ENCODE peak calls at places on chromosomes 4 and X, in eight cellular contexts. One of them, this sample, is unnamed. For H3K9me2, the result is how much of the 10 kb centered on the place peaks cover.

GRCh38 chrX:133249659-133250058 is 31.5 kb upstream of the TFDP3 start:
- DNase-seq in GM23248: peak
- DNase-seq in HCT116: no peak
- DNase-seq in SK-N-SH: peak
- DNase-seq in OCI-LY7: no peak
- DNase-seq in MM.1S: peak
- DNase-seq in hepatocyte: no peak
- DNase-seq in PC-3: peak
- DNase-seq in this sample: peak

GRCh38 chr4:173301518-173302201 is 32.5 kb downstream of the HMGB2 start:
- DNase-seq in MM.1S: peak
- DNase-seq in hepatocyte: peak
- DNase-seq in OCI-LY7: peak
- DNase-seq in GM23248: peak
- DNase-seq in HCT116: peak
- DNase-seq in PC-3: peak
- DNase-seq in SK-N-SH: peak
- DNase-seq in this sample: peak

GRCh38 chr4:154590329-154591006 is at the start of gene FGA:
- DNase-seq in SK-N-SH: no peak
- DNase-seq in HCT116: no peak
- DNase-seq in MM.1S: no peak
- DNase-seq in OCI-LY7: no peak
- DNase-seq in hepatocyte: peak
- DNase-seq in GM23248: no peak
- DNase-seq in PC-3: no peak
- DNase-seq in this sample: no peak

GRCh38 chrX:48927125-48927524 is 8.3 kb upstream of the PIM2 start:
- DNase-seq in SK-N-SH: no peak
- DNase-seq in OCI-LY7: no peak
- DNase-seq in hepatocyte: no peak
- DNase-seq in GM23248: no peak
- DNase-seq in PC-3: no peak
- DNase-seq in MM.1S: no peak
- DNase-seq in HCT116: no peak
- DNase-seq in this sample: no peak

GRCh38 chrX:110454336-110454735 is 95.7 kb downstream of the RTL9 start:
- DNase-seq in OCI-LY7: no peak
- DNase-seq in HCT116: no peak
- DNase-seq in MM.1S: no peak
- DNase-seq in GM23248: no peak
- DNase-seq in SK-N-SH: no peak
- DNase-seq in hepatocyte: no peak
- DNase-seq in PC-3: no peak
- DNase-seq in this sample: no peak

GRCh38 chr4:10063544-10064300 is 42.4 kb upstream of the SLC2A9 start:
- DNase-seq in HCT116: peak
- DNase-seq in PC-3: peak
- DNase-seq in OCI-LY7: no peak
- DNase-seq in SK-N-SH: no peak
- DNase-seq in MM.1S: no peak
- DNase-seq in GM23248: peak
- DNase-seq in hepatocyte: peak
- DNase-seq in this sample: no peak

GRCh38 chr4:152265149-152265621 is 270.7 kb downstream of the FBXW7 start:
- DNase-seq in SK-N-SH: no peak
- DNase-seq in hepatocyte: peak
- DNase-seq in GM23248: no peak
- DNase-seq in PC-3: peak
- DNase-seq in OCI-LY7: no peak
- DNase-seq in MM.1S: no peak
- DNase-seq in HCT116: no peak
- DNase-seq in this sample: no peak

GRCh38 chrX:66634272-66634671 is 4.6 kb downstream of the EDA2R start:
- DNase-seq in hepatocyte: no peak
- DNase-seq in GM23248: peak
- DNase-seq in SK-N-SH: no peak
- DNase-seq in OCI-LY7: no peak
- DNase-seq in MM.1S: no peak
- DNase-seq in PC-3: no peak
- DNase-seq in HCT116: no peak
- DNase-seq in this sample: no peak

GRCh38 chr4:40003986-40004385 is 26.3 kb upstream of the PDS5A start:
- DNase-seq in SK-N-SH: no peak
- DNase-seq in PC-3: peak
- DNase-seq in hepatocyte: no peak
- DNase-seq in MM.1S: no peak
- DNase-seq in HCT116: no peak
- DNase-seq in OCI-LY7: peak
- DNase-seq in GM23248: peak
- DNase-seq in this sample: peak

GRCh38 chrX:31227250-31227649 is 155.4 kb upstream of the FTHL17 start:
- DNase-seq in hepatocyte: peak
- DNase-seq in MM.1S: no peak
- DNase-seq in GM23248: peak
- DNase-seq in OCI-LY7: no peak
- DNase-seq in HCT116: no peak
- DNase-seq in SK-N-SH: no peak
- DNase-seq in PC-3: no peak
- DNase-seq in this sample: no peak

GRCh38 chr4:157854819-157855218 is 318.0 kb downstream of the GASK1B start:
- DNase-seq in MM.1S: no peak
- DNase-seq in OCI-LY7: no peak
- DNase-seq in SK-N-SH: no peak
- DNase-seq in hepatocyte: no peak
- DNase-seq in HCT116: no peak
- DNase-seq in PC-3: no peak
- DNase-seq in GM23248: no peak
- DNase-seq in this sample: no peak

GRCh38 chr4:69823481-69824186 is 36.3 kb downstream of the SULT1E1 start:
- DNase-seq in SK-N-SH: peak
- DNase-seq in MM.1S: peak
- DNase-seq in OCI-LY7: peak
- DNase-seq in PC-3: peak
- DNase-seq in HCT116: peak
- DNase-seq in GM23248: peak
- DNase-seq in hepatocyte: peak
- DNase-seq in this sample: peak

GRCh38 chrX:112877771-112878173 is 37.1 kb upstream of the AMOT start:
- DNase-seq in PC-3: no peak
- DNase-seq in GM23248: no peak
- DNase-seq in MM.1S: peak
- DNase-seq in OCI-LY7: no peak
- DNase-seq in SK-N-SH: no peak
- DNase-seq in HCT116: no peak
- DNase-seq in hepatocyte: no peak
- DNase-seq in this sample: no peak

GRCh38 chrX:101659601-101660063 is at the start of gene ARMCX2:
- DNase-seq in MM.1S: no peak
- DNase-seq in PC-3: no peak
- DNase-seq in OCI-LY7: no peak
- DNase-seq in HCT116: no peak
- DNase-seq in hepatocyte: peak
- DNase-seq in SK-N-SH: peak
- DNase-seq in GM23248: peak
- DNase-seq in this sample: no peak

GRCh38 chr4:172865531-172866127 is 303.0 kb upstream of the GALNT7 start:
- DNase-seq in HCT116: no peak
- DNase-seq in SK-N-SH: no peak
- DNase-seq in OCI-LY7: no peak
- DNase-seq in hepatocyte: no peak
- DNase-seq in MM.1S: no peak
- DNase-seq in PC-3: peak
- DNase-seq in GM23248: no peak
- DNase-seq in this sample: no peak

GRCh38 chrX:2689773-2690666 is 1.1 kb upstream of the CD99 start:
- DNase-seq in OCI-LY7: no peak
- DNase-seq in hepatocyte: peak
- DNase-seq in PC-3: no peak
- DNase-seq in HCT116: no peak
- DNase-seq in SK-N-SH: peak
- DNase-seq in MM.1S: no peak
- DNase-seq in GM23248: no peak
- DNase-seq in this sample: no peak

GRCh38 chr4:102623622-102624021 is 122.5 kb downstream of the NFKB1 start:
- DNase-seq in MM.1S: no peak
- DNase-seq in GM23248: peak
- DNase-seq in HCT116: peak
- DNase-seq in hepatocyte: peak
- DNase-seq in OCI-LY7: peak
- DNase-seq in PC-3: peak
- DNase-seq in SK-N-SH: peak
- DNase-seq in this sample: no peak

GRCh38 chr4:73520821-73521220 is 39.3 kb downstream of the AFM start:
- DNase-seq in hepatocyte: peak
- DNase-seq in PC-3: peak
- DNase-seq in MM.1S: no peak
- DNase-seq in GM23248: peak
- DNase-seq in HCT116: no peak
- DNase-seq in OCI-LY7: no peak
- DNase-seq in SK-N-SH: no peak
- DNase-seq in this sample: peak

GRCh38 chr4:76732246-76732645 is 165.7 kb downstream of the SOWAHB start:
- DNase-seq in OCI-LY7: no peak
- DNase-seq in hepatocyte: no peak
- DNase-seq in SK-N-SH: no peak
- DNase-seq in GM23248: no peak
- DNase-seq in MM.1S: no peak
- DNase-seq in PC-3: no peak
- DNase-seq in HCT116: no peak
- DNase-seq in this sample: no peak

GRCh38 chr4:184816962-184817361 is 8.8 kb downstream of the ACSL1 start:
- DNase-seq in PC-3: no peak
- DNase-seq in hepatocyte: no peak
- DNase-seq in GM23248: no peak
- DNase-seq in MM.1S: no peak
- DNase-seq in OCI-LY7: peak
- DNase-seq in HCT116: no peak
- DNase-seq in SK-N-SH: no peak
- DNase-seq in this sample: no peak
- H3K27ac ChIP-seq in PC-3: no peak
- H3K27ac ChIP-seq in hepatocyte: no peak
- H3K27ac ChIP-seq in GM23248: no peak
- H3K27ac ChIP-seq in MM.1S: no peak
- H3K27ac ChIP-seq in OCI-LY7: peak
- H3K27ac ChIP-seq in HCT116: no peak
- H3K27ac ChIP-seq in SK-N-SH: no peak
- H3K27ac ChIP-seq in this sample: no peak

GRCh38 chrX:69140837-69141236 is 24.4 kb downstream of the PJA1 start:
- DNase-seq in OCI-LY7: no peak
- DNase-seq in PC-3: no peak
- DNase-seq in GM23248: no peak
- DNase-seq in hepatocyte: no peak
- DNase-seq in SK-N-SH: no peak
- DNase-seq in MM.1S: no peak
- DNase-seq in HCT116: no peak
- DNase-seq in this sample: no peak
- H3K9me2 ChIP-seq in OCI-LY7: under half
- H3K9me2 ChIP-seq in PC-3: under half
- H3K9me2 ChIP-seq in GM23248: under half
- H3K9me2 ChIP-seq in hepatocyte: under half
- H3K9me2 ChIP-seq in SK-N-SH: under half
- H3K9me2 ChIP-seq in MM.1S: under half
- H3K9me2 ChIP-seq in HCT116: under half
- H3K9me2 ChIP-seq in this sample: under half

GRCh38 chrX:13754765-13755164 is 20.2 kb downstream of the OFD1 start:
- DNase-seq in OCI-LY7: no peak
- DNase-seq in GM23248: no peak
- DNase-seq in MM.1S: no peak
- DNase-seq in HCT116: no peak
- DNase-seq in hepatocyte: no peak
- DNase-seq in PC-3: no peak
- DNase-seq in SK-N-SH: no peak
- DNase-seq in this sample: no peak

GRCh38 chrX:13750812-13751211 is 16.3 kb downstream of the OFD1 start:
- DNase-seq in HCT116: no peak
- DNase-seq in SK-N-SH: no peak
- DNase-seq in OCI-LY7: no peak
- DNase-seq in hepatocyte: no peak
- DNase-seq in PC-3: no peak
- DNase-seq in GM23248: no peak
- DNase-seq in MM.1S: no peak
- DNase-seq in this sample: no peak

GRCh38 chrX:13750204-13750603 is 15.7 kb downstream of the OFD1 start:
- DNase-seq in hepatocyte: peak
- DNase-seq in GM23248: peak
- DNase-seq in PC-3: peak
- DNase-seq in SK-N-SH: peak
- DNase-seq in OCI-LY7: peak
- DNase-seq in HCT116: peak
- DNase-seq in MM.1S: peak
- DNase-seq in this sample: peak

GRCh38 chrX:13752141-13752540 is 17.6 kb downstream of the OFD1 start:
- DNase-seq in OCI-LY7: no peak
- DNase-seq in HCT116: no peak
- DNase-seq in MM.1S: no peak
- DNase-seq in hepatocyte: no peak
- DNase-seq in SK-N-SH: no peak
- DNase-seq in GM23248: no peak
- DNase-seq in PC-3: peak
- DNase-seq in this sample: no peak

GRCh38 chrX:13752646-13753045 is 18.1 kb downstream of the OFD1 start:
- DNase-seq in GM23248: no peak
- DNase-seq in PC-3: no peak
- DNase-seq in SK-N-SH: no peak
- DNase-seq in OCI-LY7: peak
- DNase-seq in MM.1S: peak
- DNase-seq in HCT116: no peak
- DNase-seq in hepatocyte: no peak
- DNase-seq in this sample: peak
- H3K27ac ChIP-seq in GM23248: no peak
- H3K27ac ChIP-seq in PC-3: peak
- H3K27ac ChIP-seq in SK-N-SH: no peak
- H3K27ac ChIP-seq in OCI-LY7: peak
- H3K27ac ChIP-seq in MM.1S: peak
- H3K27ac ChIP-seq in HCT116: no peak
- H3K27ac ChIP-seq in hepatocyte: no peak
- H3K27ac ChIP-seq in this sample: peak

GRCh38 chr4:89267392-89267791 is 40.2 kb downstream of the GPRIN3 start:
- DNase-seq in HCT116: no peak
- DNase-seq in OCI-LY7: no peak
- DNase-seq in PC-3: no peak
- DNase-seq in GM23248: no peak
- DNase-seq in SK-N-SH: no peak
- DNase-seq in hepatocyte: no peak
- DNase-seq in MM.1S: no peak
- DNase-seq in this sample: no peak

GRCh38 chr4:89263265-89263664 is 44.3 kb downstream of the GPRIN3 start:
- DNase-seq in SK-N-SH: no peak
- DNase-seq in HCT116: no peak
- DNase-seq in GM23248: no peak
- DNase-seq in MM.1S: no peak
- DNase-seq in OCI-LY7: no peak
- DNase-seq in PC-3: no peak
- DNase-seq in hepatocyte: no peak
- DNase-seq in this sample: no peak

GRCh38 chr4:89268572-89269180 is 38.9 kb downstream of the GPRIN3 start:
- DNase-seq in MM.1S: no peak
- DNase-seq in HCT116: no peak
- DNase-seq in hepatocyte: no peak
- DNase-seq in SK-N-SH: no peak
- DNase-seq in OCI-LY7: no peak
- DNase-seq in GM23248: no peak
- DNase-seq in PC-3: no peak
- DNase-seq in this sample: no peak

GRCh38 chr4:89269267-89269666 is 38.3 kb downstream of the GPRIN3 start:
- DNase-seq in hepatocyte: no peak
- DNase-seq in MM.1S: no peak
- DNase-seq in HCT116: no peak
- DNase-seq in GM23248: no peak
- DNase-seq in SK-N-SH: no peak
- DNase-seq in OCI-LY7: no peak
- DNase-seq in PC-3: no peak
- DNase-seq in this sample: no peak

GRCh38 chr4:89266128-89266527 is 41.5 kb downstream of the GPRIN3 start:
- DNase-seq in MM.1S: no peak
- DNase-seq in hepatocyte: no peak
- DNase-seq in HCT116: no peak
- DNase-seq in SK-N-SH: no peak
- DNase-seq in OCI-LY7: no peak
- DNase-seq in PC-3: no peak
- DNase-seq in GM23248: no peak
- DNase-seq in this sample: no peak
- H3K9me2 ChIP-seq in MM.1S: under half
- H3K9me2 ChIP-seq in hepatocyte: under half
- H3K9me2 ChIP-seq in HCT116: under half
- H3K9me2 ChIP-seq in SK-N-SH: under half
- H3K9me2 ChIP-seq in OCI-LY7: under half
- H3K9me2 ChIP-seq in PC-3: under half
- H3K9me2 ChIP-seq in GM23248: under half
- H3K9me2 ChIP-seq in this sample: under half